ENCODE peak calls at places on chromosome 13, in four cellular contexts. P, O, A and B are unnamed samples.

GRCh38 chr13:74770361-74770760 is 636.2 kb upstream of the KLF12 start:
- DNase-seq in A (no peak), O (no peak), P (peak), B (no peak)

GRCh38 chr13:112175162-112176075 is 108.5 kb downstream of the SOX1 start:
- DNase-seq in P (no peak), A (no peak), O (no peak), B (no peak)

GRCh38 chr13:38372818-38373217 is 23.2 kb downstream of the UFM1 start:
- DNase-seq in A (no peak), O (no peak), P (no peak), B (no peak)

GRCh38 chr13:98346904-98347636 is 170.0 kb upstream of the RNF113B start:
- DNase-seq in O (no peak), A (no peak), P (no peak), B (no peak)

GRCh38 chr13:30619731-30620130 is 2.0 kb downstream of the USPL1 start:
- DNase-seq in P (no peak), A (no peak), O (no peak), B (no peak)

GRCh38 chr13:51684076-51684475 is 99.8 kb downstream of the WDFY2 start:
- DNase-seq in P (peak), O (no peak), A (no peak), B (no peak)

GRCh38 chr13:54185785-54186184 is 1157.2 kb downstream of the OLFM4 start:
- DNase-seq in A (no peak), P (no peak), O (no peak), B (no peak)

GRCh38 chr13:34065915-34066314 is 248.0 kb downstream of the RFC3 start:
- DNase-seq in A (no peak), P (no peak), O (no peak), B (no peak)

GRCh38 chr13:30832845-30833332 is 73.2 kb upstream of the MEDAG start:
- DNase-seq in O (peak), P (no peak), A (no peak), B (no peak)

GRCh38 chr13:41995946-41996345 is 35.0 kb upstream of the VWA8 start:
- DNase-seq in O (no peak), A (no peak), P (no peak), B (no peak)

GRCh38 chr13:46146898-46147297 is 35.1 kb downstream of the LCP1 start:
- DNase-seq in P (no peak), A (no peak), O (no peak), B (no peak)

GRCh38 chr13:73961181-73961580 is 173.0 kb downstream of the KLF12 start:
- DNase-seq in P (no peak), A (no peak), O (no peak), B (no peak)

GRCh38 chr13:40158218-40158617 is 502.8 kb downstream of the COG6 start:
- DNase-seq in A (no peak), O (no peak), P (no peak), B (no peak)

GRCh38 chr13:106689906-106690305 is 122.0 kb upstream of the ARGLU1 start:
- DNase-seq in P (no peak), O (no peak), A (no peak), B (no peak)

GRCh38 chr13:25958983-25959382 is 92.8 kb downstream of the SHISA2 start:
- DNase-seq in O (no peak), A (no peak), P (no peak), B (no peak)

GRCh38 chr13:100523437-100523836 is 65.2 kb downstream of the GGACT start:
- DNase-seq in A (no peak), O (no peak), P (no peak), B (no peak)

GRCh38 chr13:86862137-86862536 is 809.0 kb upstream of the SLITRK5 start:
- DNase-seq in P (no peak), A (no peak), O (no peak), B (no peak)

GRCh38 chr13:51844862-51845573 is at the start of gene TMEM272:
- DNase-seq in O (peak), P (no peak), A (peak), B (peak)

GRCh38 chr13:92808007-92808406 is 418.6 kb upstream of the GPC6 start:
- DNase-seq in P (no peak), O (no peak), A (no peak), B (no peak)

GRCh38 chr13:36745436-36745835 is 71.6 kb downstream of the SERTM1 start:
- DNase-seq in P (peak), A (no peak), O (no peak), B (no peak)